ENCODE peak calls at places on chromosomes 1 and 21, in seven cellular contexts. K, M, B, R, X, S and L are unnamed samples.

GRCh38 chr1:42125552-42125951 is 27.7 kb upstream of the GUCA2B start:
- DNase-seq in B (no peak), X (no peak), S (no peak), M (no peak), R (no peak), K (no peak), L (no peak)

GRCh38 chr1:15429701-15430149 is 8.5 kb upstream of the CTRC start:
- DNase-seq in X (no peak), B (no peak), S (no peak), M (no peak), K (no peak), R (peak; percentile 75), L (no peak)

GRCh38 chr21:38913120-38913975 is 107.6 kb downstream of the ETS2 start:
- DNase-seq in R (peak; percentile 86), K (no peak), B (peak; percentile 89), M (no peak), X (peak; percentile 93), S (peak; percentile 92), L (peak; percentile 30)

GRCh38 chr1:197100677-197101076 is 33.6 kb upstream of the F13B start:
- DNase-seq in R (no peak), X (no peak), S (no peak), B (no peak), M (no peak), K (no peak), L (no peak)

GRCh38 chr1:42385283-42385682 is 4.7 kb downstream of the RIMKLA start:
- DNase-seq in S (no peak), R (no peak), K (no peak), X (no peak), M (peak; percentile 16), B (no peak), L (no peak)

GRCh38 chr1:21182181-21182711 is 5.5 kb upstream of the EIF4G3 start:
- DNase-seq in R (peak; percentile 38), B (no peak), X (no peak), M (no peak), S (no peak), K (no peak), L (no peak)

GRCh38 chr1:44696789-44697188 is 22.3 kb downstream of the ARMH1 start:
- DNase-seq in X (no peak), K (peak; percentile 46), R (no peak), S (no peak), B (no peak), M (no peak), L (no peak)

GRCh38 chr21:45073301-45074047 is 906 bp upstream of the ADARB1 start:
- DNase-seq in R (peak; percentile 64), S (peak; percentile 32), X (no peak), K (no peak), M (no peak), B (peak; percentile 44), L (no peak)

GRCh38 chr1:25128168-25128621 is 104.1 kb downstream of the SYF2 start:
- DNase-seq in B (no peak), K (no peak), R (no peak), M (no peak), S (no peak), X (no peak), L (no peak)

GRCh38 chr21:45582128-45582527 is 39.9 kb upstream of the SLC19A1 start:
- DNase-seq in S (no peak), R (no peak), M (no peak), K (no peak), X (no peak), B (no peak), L (no peak)

GRCh38 chr1:236471653-236472052 is 52.1 kb upstream of the LGALS8 start:
- DNase-seq in M (no peak), S (no peak), R (no peak), B (no peak), X (no peak), K (no peak), L (no peak)

GRCh38 chr1:230992100-230992774 is 13.3 kb downstream of the ARV1 start:
- DNase-seq in B (no peak), X (no peak), K (no peak), M (no peak), S (no peak), R (peak; percentile 80), L (no peak)

GRCh38 chr1:98920441-98921110 is 84.1 kb downstream of the PLPPR5 start:
- DNase-seq in B (no peak), R (peak; percentile 80), K (no peak), S (no peak), X (no peak), M (peak; percentile 28), L (no peak)

GRCh38 chr1:38929054-38929453 is 12.6 kb downstream of the RHBDL2 start:
- DNase-seq in R (no peak), S (no peak), B (no peak), K (no peak), X (no peak), M (no peak), L (no peak)

GRCh38 chr1:214569357-214570004 is 18.1 kb upstream of the PTPN14 start:
- DNase-seq in S (no peak), B (no peak), K (no peak), R (peak; percentile 79), M (no peak), X (no peak), L (no peak)

GRCh38 chr21:42496839-42497202 is 797 bp upstream of the RSPH1 start:
- DNase-seq in B (no peak), K (no peak), M (no peak), X (no peak), S (peak; percentile 53), R (no peak), L (no peak)

GRCh38 chr1:14783592-14783886 is 185.1 kb downstream of the KAZN start:
- DNase-seq in S (no peak), K (no peak), R (no peak), B (no peak), M (no peak), X (no peak), L (no peak)

DNA sequence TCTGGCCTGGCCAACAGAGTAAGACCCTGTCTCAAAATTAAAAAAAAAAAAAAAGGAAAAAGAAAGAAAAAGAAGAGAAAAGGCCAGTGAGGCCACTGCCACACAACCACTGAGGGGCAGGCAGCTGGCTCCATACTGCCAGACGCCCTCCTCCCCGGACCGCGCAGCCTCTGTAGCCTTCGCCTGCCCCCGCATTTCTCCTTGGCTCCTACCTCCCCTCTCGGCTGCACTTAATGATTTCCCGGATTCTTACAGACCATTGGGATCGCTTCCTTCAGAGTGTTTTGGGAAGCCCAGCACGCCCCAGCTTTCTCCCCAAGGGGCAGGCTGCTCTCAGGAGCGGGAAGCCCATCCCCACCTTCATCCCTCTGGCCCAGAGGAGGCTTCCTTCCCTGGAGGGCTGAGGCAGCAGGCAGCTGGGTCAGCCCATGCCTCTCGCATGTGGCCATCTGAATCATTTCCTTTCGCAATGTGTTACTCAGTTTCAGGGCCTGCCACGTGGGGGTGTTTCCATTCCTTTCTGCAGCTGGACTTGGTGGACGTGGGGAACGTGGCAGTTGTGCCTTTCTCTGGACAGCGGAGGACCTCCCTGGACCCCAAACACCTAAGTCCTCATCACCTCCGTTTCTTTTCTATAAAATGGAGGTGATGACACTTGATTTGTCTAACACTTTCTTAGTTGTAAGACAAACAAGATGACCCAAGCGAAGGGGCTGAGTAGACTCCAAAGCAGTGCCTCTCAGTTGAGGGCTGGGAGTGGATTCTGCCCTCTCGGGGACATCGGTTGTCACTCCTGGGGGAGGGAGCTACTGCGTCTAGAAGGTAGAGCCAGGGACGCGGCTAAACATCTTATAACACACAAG is 2.3 kb downstream of the SLC2A5 start:
- DNase-seq in R (peak; percentile 81), K (no peak), S (no peak), X (no peak), B (peak; percentile 46), M (peak; percentile 67), L (no peak)
- H3K4me3 ChIP-seq in R (no peak overlapping the region), K (no peak overlapping the region), S (no peak overlapping the region), X (no peak overlapping the region), B (no peak overlapping the region), M (no peak overlapping the region), L (no peak overlapping the region)

GRCh38 chr1:90731382-90732050 is 14.4 kb upstream of the BARHL2 start:
- DNase-seq in B (no peak), K (no peak), R (no peak), M (no peak), S (no peak), X (peak; percentile 39), L (no peak)

GRCh38 chr1:90728656-90729257 is 11.7 kb upstream of the BARHL2 start:
- DNase-seq in R (no peak), K (no peak), S (no peak), X (peak; percentile 70), B (no peak), M (no peak), L (no peak)

GRCh38 chr1:90732136-90732535 is 15.0 kb upstream of the BARHL2 start:
- DNase-seq in M (no peak), S (no peak), B (no peak), R (no peak), K (no peak), X (no peak), L (no peak)

GRCh38 chr1:90729484-90730246 is 12.6 kb upstream of the BARHL2 start:
- DNase-seq in S (no peak), R (no peak), B (no peak), X (peak; percentile 53), M (no peak), K (no peak), L (no peak)

DNA sequence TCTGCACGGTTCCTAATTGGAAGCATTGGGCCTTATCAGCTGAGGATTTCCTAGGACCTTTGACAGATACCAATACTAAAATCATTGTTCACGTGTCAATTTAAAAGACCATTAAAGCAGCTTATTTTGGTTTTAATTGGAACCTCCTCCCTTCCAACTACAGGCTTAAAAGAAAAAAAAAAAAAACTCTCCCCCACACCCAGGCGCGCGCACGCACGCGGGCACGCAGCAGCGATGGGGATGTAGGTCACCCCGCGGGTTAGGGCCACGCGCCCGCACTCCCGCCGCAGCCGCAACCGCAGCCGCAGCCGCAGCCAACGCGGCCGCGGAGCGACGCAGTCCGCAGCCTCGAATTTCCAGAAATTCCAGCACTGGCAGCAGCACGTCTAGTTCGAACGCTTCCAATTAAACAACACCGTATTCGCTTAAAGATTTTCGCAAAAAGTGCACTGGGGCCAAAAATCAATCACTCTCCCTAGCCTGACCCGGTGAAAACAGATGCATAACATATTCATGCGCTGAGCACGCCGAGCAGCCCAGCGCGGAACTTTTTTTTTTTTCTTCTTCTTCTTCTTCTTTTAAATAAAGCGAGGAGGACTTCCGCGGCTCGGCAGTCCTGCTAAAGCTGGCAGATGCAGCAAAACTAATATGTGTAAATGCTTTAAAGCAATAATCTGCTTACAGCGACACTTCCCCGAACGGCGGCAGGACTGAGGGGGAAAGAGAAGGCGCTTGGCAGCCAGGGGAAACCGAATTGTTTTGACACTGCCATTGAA is 13.3 kb upstream of the BARHL2 start:
- DNase-seq in B (no peak), X (peak; percentile 83), M (no peak), K (no peak), S (no peak), R (no peak), L (no peak)
- H3K4me3 ChIP-seq in B (peak overlapping the region; percentile 12), X (peak overlapping the region; percentile 29), M (no peak overlapping the region), K (peak overlapping the region; percentile 22), S (no peak overlapping the region), R (peak overlapping the region; percentile 3), L (peak overlapping the region; percentile 49)

DNA sequence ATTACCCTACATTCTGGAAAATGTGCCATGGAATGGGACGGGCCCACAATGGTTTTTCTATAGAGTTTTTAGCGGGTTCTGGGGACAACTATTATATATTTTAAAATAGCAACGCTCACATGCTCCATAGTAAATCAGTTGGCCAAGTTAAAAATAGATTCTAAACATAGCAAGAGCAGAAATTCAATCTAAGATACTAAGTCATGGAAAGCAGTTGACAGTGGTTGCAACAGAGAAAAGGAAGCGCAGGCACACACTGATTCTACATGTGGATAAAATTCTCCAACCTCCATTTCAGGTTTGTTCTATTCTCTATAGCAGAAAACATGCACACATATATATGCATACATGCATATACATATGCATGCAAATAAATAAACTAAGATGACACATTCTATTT is 89.5 kb upstream of the HNRNPU start:
- DNase-seq in S (no peak), X (no peak), M (no peak), K (no peak), R (no peak), B (no peak), L (no peak)
- H3K4me3 ChIP-seq in S (no peak overlapping the region), X (no peak overlapping the region), M (no peak overlapping the region), K (no peak overlapping the region), R (no peak overlapping the region), B (no peak overlapping the region), L (no peak overlapping the region)

GRCh38 chr21:28090546-28090945 is 902.1 kb downstream of the LTN1 start:
- DNase-seq in B (no peak), X (no peak), K (no peak), S (no peak), R (no peak), M (no peak), L (no peak)
- H3K4me3 ChIP-seq in B (no peak overlapping the region), X (no peak overlapping the region), K (no peak overlapping the region), S (no peak overlapping the region), R (no peak overlapping the region), M (no peak overlapping the region), L (peak overlapping the region; percentile 65)